ENCODE peak calls at places on chromosome 20, in five cellular contexts. P, A, N, J and W are unnamed samples.

GRCh38 chr20:47221036-47221625 is 135.4 kb downstream of the ZMYND8 start:
- DNase-seq in P (no peak), A (no peak), N (no peak), J (no peak), W (no peak)

GRCh38 chr20:46401478-46401860 is 4.9 kb downstream of the ELMO2 start:
- DNase-seq in P (no peak), A (no peak), N (no peak), J (no peak), W (no peak)

GRCh38 chr20:22584922-22585785 is 782 bp upstream of the FOXA2 start:
- DNase-seq in P (peak), A (no peak), N (no peak), J (no peak), W (no peak)

GRCh38 chr20:17636523-17637412 is 45.3 kb downstream of the RRBP1 start:
- DNase-seq in P (no peak), A (no peak), N (no peak), J (no peak), W (no peak)

GRCh38 chr20:38714308-38714707 is 10.0 kb upstream of the SLC32A1 start:
- DNase-seq in P (no peak), A (no peak), N (no peak), J (no peak), W (no peak)

GRCh38 chr20:57412347-57413029 is 21.3 kb downstream of the RBM38 start:
- DNase-seq in P (no peak), A (no peak), N (no peak), J (no peak), W (no peak)

GRCh38 chr20:2751347-2751867 is 49.0 kb downstream of the CPXM1 start:
- DNase-seq in P (no peak), A (no peak), N (no peak), J (no peak), W (no peak)

GRCh38 chr20:62403331-62403730 is 3.8 kb downstream of the CABLES2 start:
- DNase-seq in P (no peak), A (no peak), N (no peak), J (no peak), W (no peak)

GRCh38 chr20:4038676-4039075 is 23.3 kb upstream of the RNF24 start:
- DNase-seq in P (no peak), A (no peak), N (no peak), J (no peak), W (no peak)

GRCh38 chr20:62252342-62252966 is 14.1 kb downstream of the OSBPL2 start:
- DNase-seq in P (no peak), A (no peak), N (no peak), J (no peak), W (no peak)

GRCh38 chr20:17976305-17976704 is 7.5 kb downstream of the MGME1 start:
- DNase-seq in P (no peak), A (no peak), N (no peak), J (no peak), W (no peak)

GRCh38 chr20:46894971-46895905 is 595 bp downstream of the EYA2 start:
- DNase-seq in P (no peak), A (no peak), N (no peak), J (no peak), W (no peak)

GRCh38 chr20:62354031-62354808 is 12.9 kb downstream of the LAMA5 start:
- DNase-seq in P (no peak), A (no peak), N (no peak), J (no peak), W (no peak)

DNA sequence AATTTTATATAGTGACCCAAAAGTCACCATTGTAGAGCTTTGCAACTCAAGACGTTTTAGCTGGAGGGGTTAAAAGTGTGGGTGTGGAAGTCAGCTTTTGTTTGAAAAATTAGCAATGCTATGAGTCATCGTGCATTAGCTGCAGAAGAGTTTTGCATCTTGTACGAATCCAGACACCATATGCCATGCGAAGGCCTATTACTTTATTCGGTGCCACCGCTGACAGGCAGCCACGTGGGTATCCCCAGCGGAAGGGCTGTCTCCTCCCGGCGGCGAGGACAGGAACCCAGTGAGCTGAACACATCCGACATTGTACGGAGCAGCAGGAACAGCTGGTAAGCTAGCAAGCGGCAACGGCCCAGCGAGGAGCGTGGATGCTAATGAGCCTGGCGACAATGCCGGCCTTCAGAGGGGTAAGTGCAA is 84.4 kb downstream of the INSM1 start:
- DNase-seq in P (peak), A (peak), N (peak), J (no peak), W (no peak)
- TF ChIP-seq CTCF in P (peak), A (no peak), N (peak), J (no peak), W (no peak)

GRCh38 chr20:59428441-59429205 is 128.2 kb downstream of the EDN3 start:
- DNase-seq in P (no peak), A (no peak), N (no peak), J (no peak), W (no peak)
- TF ChIP-seq CTCF in P (no peak), A (no peak), N (no peak), J (no peak), W (no peak)

GRCh38 chr20:64133951-64134407 is 26.6 kb upstream of the NPBWR2 start:
- DNase-seq in P (peak), A (no peak), N (no peak), J (no peak), W (no peak)
- TF ChIP-seq CTCF in P (no peak), A (peak), N (no peak), J (no peak), W (peak)

DNA sequence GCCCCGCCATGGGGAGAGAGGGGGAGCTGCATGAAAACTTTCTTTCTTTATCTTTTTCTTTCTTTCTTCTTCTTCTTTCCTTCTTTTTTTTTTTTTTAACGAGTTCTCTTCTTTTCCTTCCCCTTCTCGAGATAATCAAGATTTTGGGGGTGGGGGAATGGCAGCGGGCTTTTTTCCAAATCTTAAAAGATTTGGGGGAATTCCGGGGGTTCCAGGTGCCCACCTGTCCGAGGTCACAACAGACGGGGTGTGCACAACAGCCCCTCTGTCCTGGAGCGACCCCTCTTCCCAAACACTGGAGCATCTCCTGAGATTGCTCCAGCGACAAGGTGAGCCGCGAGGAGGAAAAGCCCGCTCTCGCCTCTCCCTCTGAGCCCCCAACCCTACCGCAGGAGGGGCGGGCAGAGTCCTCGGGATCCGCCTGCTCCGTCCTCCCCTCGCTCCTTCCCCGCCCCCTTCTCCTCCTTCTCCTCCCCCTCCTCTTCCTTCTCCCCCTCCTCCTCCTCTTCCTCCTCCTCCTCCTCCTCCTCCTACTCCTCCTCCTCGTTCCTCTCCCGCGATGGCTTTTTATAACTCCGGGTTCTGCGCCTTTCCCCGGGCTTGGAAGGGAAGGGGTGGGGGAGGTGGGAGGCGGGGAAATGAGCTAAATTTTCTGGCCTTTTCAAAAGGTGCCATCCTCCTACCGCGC is 694 bp upstream of the KCNB1 start:
- DNase-seq in P (no peak), A (no peak), N (no peak), J (no peak), W (peak)
- TF ChIP-seq CTCF in P (no peak), A (no peak), N (no peak), J (no peak), W (no peak)